ENCODE peak calls at places on chromosome 3, in ten cellular contexts. A, Q, B, S, C, U, I, H, O and P are unnamed samples.

GRCh38 chr3:113084777-113085176 is 94.0 kb downstream of the GTPBP8 start:
- DNase-seq in A (no peak), Q (no peak), B (no peak), S (peak; percentile 26), C (peak; percentile 87), U (no peak), I (peak; percentile 86), H (no peak), O (peak; percentile 54), P (peak; percentile 41)

GRCh38 chr3:177371903-177372302 is 174.6 kb upstream of the TBL1XR1 start:
- DNase-seq in A (no peak), Q (no peak), B (no peak), S (no peak), C (no peak), U (no peak), I (no peak), H (no peak), O (no peak), P (no peak)

GRCh38 chr3:114619771-114620170 is 325.9 kb downstream of the TIGIT start:
- DNase-seq in A (no peak), Q (no peak), B (no peak), S (no peak), C (no peak), U (no peak), I (no peak), H (no peak), O (no peak), P (no peak)

GRCh38 chr3:59469948-59470723 is 420.3 kb upstream of the CFAP20DC start:
- DNase-seq in A (no peak), Q (no peak), B (no peak), S (no peak), C (no peak), U (no peak), I (no peak), H (no peak), O (no peak), P (no peak)

GRCh38 chr3:142134799-142135325 is 14.5 kb downstream of the TFDP2 start:
- DNase-seq in A (no peak), Q (no peak), B (no peak), S (no peak), C (no peak), U (no peak), I (no peak), H (no peak), O (no peak), P (no peak)

GRCh38 chr3:52084216-52084945 is 28.0 kb upstream of the DUSP7 start:
- DNase-seq in A (no peak), Q (no peak), B (no peak), S (no peak), C (no peak), U (no peak), I (no peak), H (no peak), O (no peak), P (no peak)

GRCh38 chr3:59573911-59574310 is 524.1 kb upstream of the CFAP20DC start:
- DNase-seq in A (no peak), Q (no peak), B (no peak), S (peak; percentile 36), C (peak; percentile 21), U (no peak), I (peak; percentile 93), H (no peak), O (peak; percentile 25), P (peak; percentile 21)

GRCh38 chr3:64291345-64291744 is 66.1 kb upstream of the PRICKLE2 start:
- DNase-seq in A (no peak), Q (no peak), B (no peak), S (peak; percentile 46), C (peak; percentile 52), U (no peak), I (no peak), H (no peak), O (no peak), P (no peak)

GRCh38 chr3:38117748-38118420 is 19.0 kb downstream of the ACAA1 start:
- DNase-seq in A (peak; percentile 51), Q (peak; percentile 34), B (peak; percentile 65), S (peak; percentile 31), C (peak; percentile 30), U (no peak), I (peak; percentile 75), H (peak; percentile 34), O (no peak), P (peak; percentile 74)

GRCh38 chr3:195080571-195081141 is 190.3 kb downstream of the XXYLT1 start:
- DNase-seq in A (no peak), Q (no peak), B (no peak), S (no peak), C (no peak), U (no peak), I (no peak), H (no peak), O (peak; percentile 76), P (peak; percentile 62)

GRCh38 chr3:107430214-107431047 is 53.2 kb downstream of the CCDC54 start:
- DNase-seq in A (no peak), Q (no peak), B (no peak), S (no peak), C (no peak), U (no peak), I (no peak), H (no peak), O (no peak), P (no peak)

GRCh38 chr3:11349466-11349865 is 77.3 kb downstream of the ATG7 start:
- DNase-seq in A (no peak), Q (no peak), B (no peak), S (no peak), C (no peak), U (no peak), I (no peak), H (no peak), O (no peak), P (no peak)

GRCh38 chr3:85670626-85671025 is 711.8 kb downstream of the CADM2 start:
- DNase-seq in A (no peak), Q (no peak), B (no peak), S (no peak), C (no peak), U (no peak), I (no peak), H (no peak), O (no peak), P (no peak)

GRCh38 chr3:37484884-37485559 is 310.6 kb upstream of the LRRFIP2 start:
- DNase-seq in A (no peak), Q (no peak), B (no peak), S (no peak), C (no peak), U (no peak), I (no peak), H (no peak), O (no peak), P (no peak)

GRCh38 chr3:181885868-181886630 is 174.3 kb downstream of the SOX2 start:
- DNase-seq in A (no peak), Q (no peak), B (no peak), S (no peak), C (no peak), U (no peak), I (no peak), H (no peak), O (no peak), P (no peak)

GRCh38 chr3:173617490-173617889 is 219.9 kb downstream of the NLGN1 start:
- DNase-seq in A (no peak), Q (no peak), B (no peak), S (no peak), C (no peak), U (no peak), I (no peak), H (no peak), O (peak; percentile 72), P (peak; percentile 70)

GRCh38 chr3:96991812-96992211 is 177.4 kb downstream of the EPHA6 start:
- DNase-seq in A (no peak), Q (no peak), B (no peak), S (no peak), C (no peak), U (no peak), I (no peak), H (no peak), O (no peak), P (no peak)

GRCh38 chr3:170222647-170223541 is 670 bp downstream of the PRKCI start:
- DNase-seq in A (peak; percentile 22), Q (peak; percentile 12), B (no peak), S (peak; percentile 15), C (no peak), U (no peak), I (peak; percentile 39), H (peak; percentile 23), O (no peak), P (peak; percentile 50)

GRCh38 chr3:9582332-9582731 is 28.7 kb upstream of the LHFPL4 start:
- DNase-seq in A (no peak), Q (no peak), B (no peak), S (no peak), C (no peak), U (no peak), I (no peak), H (no peak), O (no peak), P (no peak)

GRCh38 chr3:124860599-124860998 is 26.6 kb downstream of the ITGB5 start:
- DNase-seq in A (no peak), Q (no peak), B (no peak), S (peak; percentile 84), C (peak; percentile 90), U (no peak), I (peak; percentile 85), H (no peak), O (peak; percentile 78), P (peak; percentile 80)

GRCh38 chr3:95097493-95097892 is 1034.6 kb downstream of the NSUN3 start:
- DNase-seq in A (no peak), Q (no peak), B (no peak), S (no peak), C (no peak), U (no peak), I (no peak), H (no peak), O (no peak), P (no peak)

GRCh38 chr3:112865757-112866156 is 19.1 kb upstream of the CD200R1L start:
- DNase-seq in A (no peak), Q (no peak), B (no peak), S (no peak), C (no peak), U (no peak), I (no peak), H (no peak), O (no peak), P (no peak)

GRCh38 chr3:36792342-36792741 is 28.0 kb upstream of the DCLK3 start:
- DNase-seq in A (no peak), Q (no peak), B (no peak), S (peak; percentile 2), C (no peak), U (no peak), I (peak; percentile 23), H (no peak), O (no peak), P (no peak)

GRCh38 chr3:45497963-45498362 is 96.6 kb upstream of the LIMD1 start:
- DNase-seq in A (no peak), Q (no peak), B (peak; percentile 25), S (no peak), C (no peak), U (no peak), I (no peak), H (no peak), O (no peak), P (no peak)